ENCODE peak calls at places on chromosomes 12 and 14, in four cellular contexts. M is GM12891, Q is GM12878, W is H1. T is an unnamed sample.

GRCh38 chr12:128971802-128972201 is 118.5 kb downstream of the GLT1D1 start:
- DNase-seq in M (no peak), Q (no peak), W (no peak), T (no peak)

GRCh38 chr12:51351913-51352532 is 5.5 kb upstream of the CELA1 start:
- DNase-seq in M (no peak), Q (no peak), W (peak), T (no peak)

GRCh38 chr14:68703093-68703492 is 89.8 kb downstream of the ZFP36L1 start:
- DNase-seq in M (no peak), Q (no peak), W (no peak), T (no peak)

GRCh38 chr12:3662516-3662915 is 90.4 kb downstream of the CRACR2A start:
- DNase-seq in M (no peak), Q (no peak), W (no peak), T (no peak)

GRCh38 chr14:49553892-49554291 is 32.3 kb downstream of the RPS29 start:
- DNase-seq in M (no peak), Q (no peak), W (peak), T (no peak)

GRCh38 chr12:60035835-60036234 is 440.0 kb downstream of the SLC16A7 start:
- DNase-seq in M (no peak), Q (no peak), W (no peak), T (no peak)

GRCh38 chr14:35403397-35404245 is 928 bp downstream of the NFKBIA start:
- DNase-seq in M (peak), Q (no peak), W (no peak), T (peak)

GRCh38 chr12:49189731-49190314 is 943 bp upstream of the TUBA1A start:
- DNase-seq in M (no peak), Q (no peak), W (no peak), T (no peak)

GRCh38 chr14:36660736-36661505 is 739 bp upstream of the PAX9 start:
- DNase-seq in M (no peak), Q (no peak), W (no peak), T (no peak)

GRCh38 chr12:18361431-18361830 is 100.1 kb downstream of the PIK3C2G start:
- DNase-seq in M (no peak), Q (no peak), W (no peak), T (no peak)

GRCh38 chr12:94545937-94546771 is 86.5 kb upstream of the CEP83 start:
- DNase-seq in M (peak), Q (peak), W (peak), T (peak)

GRCh38 chr14:92590941-92591340 is 77.4 kb downstream of the RIN3 start:
- DNase-seq in M (no peak), Q (no peak), W (no peak), T (no peak)

GRCh38 chr14:102654298-102654697 is 61.8 kb downstream of the RCOR1 start:
- DNase-seq in M (no peak), Q (no peak), W (no peak), T (no peak)

GRCh38 chr12:120766569-120766965 is 40.9 kb downstream of the ACADS start:
- DNase-seq in M (no peak), Q (no peak), W (no peak), T (no peak)
- TF ChIP-seq TAF1 in M (no peak), Q (no peak), W (no peak), T (no peak)

GRCh38 chr12:12714276-12715001 is 2.7 kb upstream of the CDKN1B start:
- DNase-seq in M (no peak), Q (no peak), W (no peak), T (no peak)
- TF ChIP-seq POLR2A in M (peak), Q (peak), W (no peak), T (no peak)

GRCh38 chr14:73723799-73724621 is 9.8 kb upstream of the PNMA1 start:
- DNase-seq in M (no peak), Q (no peak), W (no peak), T (peak)
- TF ChIP-seq POLR2AphosphoS5 in M (peak), Q (no peak), W (no peak), T (no peak)

GRCh38 chr12:109542014-109542413 is 31.3 kb downstream of the MMAB start:
- DNase-seq in M (no peak), Q (no peak), W (no peak), T (no peak)

GRCh38 chr12:109547286-109547685 is 26.0 kb downstream of the MMAB start:
- DNase-seq in M (no peak), Q (no peak), W (no peak), T (no peak)

GRCh38 chr12:109542876-109543275 is 30.4 kb downstream of the MMAB start:
- DNase-seq in M (no peak), Q (no peak), W (no peak), T (no peak)

GRCh38 chr12:109545826-109546225 is 27.5 kb downstream of the MMAB start:
- DNase-seq in M (no peak), Q (no peak), W (no peak), T (no peak)

GRCh38 chr12:109544955-109545531 is 28.3 kb downstream of the MMAB start:
- DNase-seq in M (no peak), Q (no peak), W (no peak), T (no peak)
- TF ChIP-seq TAF1 in M (no peak), Q (no peak), W (no peak), T (no peak)

T was measured in GM12892.